ENCODE peak calls at places on chromosome 1, in ten cellular contexts. One of them, this sample, is unnamed.

GRCh38 chr1:5707566-5708178 is 284.6 kb downstream of the NPHP4 start:
- DNase-seq in NCI-H774: no peak
- DNase-seq in activated gamma-delta T cell treated with anti-CD3 and anti-CD28 coated beads, Interleukin-2, amount 50 U/mL, for 16 hours: no peak
- DNase-seq in stimulated activated CD8-positive, alpha-beta memory T cell treated with anti-CD3 and anti-CD28 coated beads, Interleukin-12 subunit alpha, Interleukin-12 subunit beta, amount 100 ng/mL, for 4 hours: no peak
- DNase-seq in cardiac fibroblast: no peak
- DNase-seq in fibroblast of the conjunctiva: no peak
- DNase-seq in Right ventricle myocardium superior: no peak
- DNase-seq in NCI-H1105: no peak
- DNase-seq in NCI-H1694 treated with DMSO at 0.1 percent for 48 hours: no peak
- DNase-seq in brain microvascular endothelial cell: no peak
- DNase-seq in this sample: no peak

GRCh38 chr1:30109853-30110252 is 613.5 kb downstream of the MATN1 start:
- DNase-seq in activated gamma-delta T cell treated with anti-CD3 and anti-CD28 coated beads, Interleukin-2, amount 50 U/mL, for 16 hours: no peak
- DNase-seq in brain microvascular endothelial cell: no peak
- DNase-seq in fibroblast of the conjunctiva: peak; percentile 30
- DNase-seq in stimulated activated CD8-positive, alpha-beta memory T cell treated with anti-CD3 and anti-CD28 coated beads, Interleukin-12 subunit alpha, Interleukin-12 subunit beta, amount 100 ng/mL, for 4 hours: no peak
- DNase-seq in cardiac fibroblast: peak; percentile 56
- DNase-seq in NCI-H774: no peak
- DNase-seq in Right ventricle myocardium superior: peak; percentile 47
- DNase-seq in NCI-H1105: no peak
- DNase-seq in NCI-H1694 treated with DMSO at 0.1 percent for 48 hours: no peak
- DNase-seq in this sample: no peak

GRCh38 chr1:46203738-46204405 is 738 bp downstream of the LURAP1 start:
- DNase-seq in cardiac fibroblast: no peak
- DNase-seq in activated gamma-delta T cell treated with anti-CD3 and anti-CD28 coated beads, Interleukin-2, amount 50 U/mL, for 16 hours: no peak
- DNase-seq in NCI-H774: no peak
- DNase-seq in NCI-H1105: no peak
- DNase-seq in stimulated activated CD8-positive, alpha-beta memory T cell treated with anti-CD3 and anti-CD28 coated beads, Interleukin-12 subunit alpha, Interleukin-12 subunit beta, amount 100 ng/mL, for 4 hours: no peak
- DNase-seq in brain microvascular endothelial cell: no peak
- DNase-seq in NCI-H1694 treated with DMSO at 0.1 percent for 48 hours: no peak
- DNase-seq in Right ventricle myocardium superior: no peak
- DNase-seq in fibroblast of the conjunctiva: no peak
- DNase-seq in this sample: no peak

GRCh38 chr1:209435654-209436566 is 147.6 kb upstream of the CAMK1G start:
- DNase-seq in stimulated activated CD8-positive, alpha-beta memory T cell treated with anti-CD3 and anti-CD28 coated beads, Interleukin-12 subunit alpha, Interleukin-12 subunit beta, amount 100 ng/mL, for 4 hours: no peak
- DNase-seq in NCI-H1694 treated with DMSO at 0.1 percent for 48 hours: peak; percentile 72
- DNase-seq in Right ventricle myocardium superior: peak; percentile 73
- DNase-seq in activated gamma-delta T cell treated with anti-CD3 and anti-CD28 coated beads, Interleukin-2, amount 50 U/mL, for 16 hours: no peak
- DNase-seq in NCI-H774: peak; percentile 56
- DNase-seq in fibroblast of the conjunctiva: peak; percentile 49
- DNase-seq in cardiac fibroblast: peak; percentile 80
- DNase-seq in brain microvascular endothelial cell: peak; percentile 87
- DNase-seq in NCI-H1105: peak; percentile 58
- DNase-seq in this sample: no peak

GRCh38 chr1:47572731-47573505 is 135.1 kb downstream of the FOXD2 start:
- DNase-seq in NCI-H1694 treated with DMSO at 0.1 percent for 48 hours: no peak
- DNase-seq in fibroblast of the conjunctiva: no peak
- DNase-seq in NCI-H1105: no peak
- DNase-seq in Right ventricle myocardium superior: no peak
- DNase-seq in activated gamma-delta T cell treated with anti-CD3 and anti-CD28 coated beads, Interleukin-2, amount 50 U/mL, for 16 hours: no peak
- DNase-seq in brain microvascular endothelial cell: no peak
- DNase-seq in cardiac fibroblast: no peak
- DNase-seq in stimulated activated CD8-positive, alpha-beta memory T cell treated with anti-CD3 and anti-CD28 coated beads, Interleukin-12 subunit alpha, Interleukin-12 subunit beta, amount 100 ng/mL, for 4 hours: no peak
- DNase-seq in NCI-H774: no peak
- DNase-seq in this sample: no peak

GRCh38 chr1:219988387-219988786 is 57.9 kb downstream of the EPRS1 start:
- DNase-seq in NCI-H1105: no peak
- DNase-seq in cardiac fibroblast: no peak
- DNase-seq in brain microvascular endothelial cell: no peak
- DNase-seq in NCI-H774: no peak
- DNase-seq in stimulated activated CD8-positive, alpha-beta memory T cell treated with anti-CD3 and anti-CD28 coated beads, Interleukin-12 subunit alpha, Interleukin-12 subunit beta, amount 100 ng/mL, for 4 hours: no peak
- DNase-seq in NCI-H1694 treated with DMSO at 0.1 percent for 48 hours: no peak
- DNase-seq in fibroblast of the conjunctiva: no peak
- DNase-seq in Right ventricle myocardium superior: no peak
- DNase-seq in activated gamma-delta T cell treated with anti-CD3 and anti-CD28 coated beads, Interleukin-2, amount 50 U/mL, for 16 hours: no peak
- DNase-seq in this sample: no peak

GRCh38 chr1:197688233-197688632 is 87.0 kb downstream of the DENND1B start:
- DNase-seq in NCI-H1694 treated with DMSO at 0.1 percent for 48 hours: no peak
- DNase-seq in NCI-H774: no peak
- DNase-seq in cardiac fibroblast: no peak
- DNase-seq in stimulated activated CD8-positive, alpha-beta memory T cell treated with anti-CD3 and anti-CD28 coated beads, Interleukin-12 subunit alpha, Interleukin-12 subunit beta, amount 100 ng/mL, for 4 hours: no peak
- DNase-seq in NCI-H1105: no peak
- DNase-seq in fibroblast of the conjunctiva: no peak
- DNase-seq in activated gamma-delta T cell treated with anti-CD3 and anti-CD28 coated beads, Interleukin-2, amount 50 U/mL, for 16 hours: no peak
- DNase-seq in Right ventricle myocardium superior: no peak
- DNase-seq in brain microvascular endothelial cell: no peak
- DNase-seq in this sample: no peak

GRCh38 chr1:6585081-6585722 is 5.4 kb downstream of the ZBTB48 start:
- DNase-seq in NCI-H774: no peak
- DNase-seq in stimulated activated CD8-positive, alpha-beta memory T cell treated with anti-CD3 and anti-CD28 coated beads, Interleukin-12 subunit alpha, Interleukin-12 subunit beta, amount 100 ng/mL, for 4 hours: no peak
- DNase-seq in cardiac fibroblast: no peak
- DNase-seq in brain microvascular endothelial cell: no peak
- DNase-seq in activated gamma-delta T cell treated with anti-CD3 and anti-CD28 coated beads, Interleukin-2, amount 50 U/mL, for 16 hours: no peak
- DNase-seq in NCI-H1105: no peak
- DNase-seq in NCI-H1694 treated with DMSO at 0.1 percent for 48 hours: no peak
- DNase-seq in fibroblast of the conjunctiva: no peak
- DNase-seq in Right ventricle myocardium superior: no peak
- DNase-seq in this sample: no peak

GRCh38 chr1:200029035-200029623 is 1.6 kb downstream of the NR5A2 start:
- DNase-seq in Right ventricle myocardium superior: no peak
- DNase-seq in activated gamma-delta T cell treated with anti-CD3 and anti-CD28 coated beads, Interleukin-2, amount 50 U/mL, for 16 hours: no peak
- DNase-seq in brain microvascular endothelial cell: no peak
- DNase-seq in cardiac fibroblast: peak; percentile 31
- DNase-seq in NCI-H1105: peak; percentile 54
- DNase-seq in fibroblast of the conjunctiva: no peak
- DNase-seq in NCI-H1694 treated with DMSO at 0.1 percent for 48 hours: peak; percentile 62
- DNase-seq in NCI-H774: peak; percentile 79
- DNase-seq in stimulated activated CD8-positive, alpha-beta memory T cell treated with anti-CD3 and anti-CD28 coated beads, Interleukin-12 subunit alpha, Interleukin-12 subunit beta, amount 100 ng/mL, for 4 hours: no peak
- DNase-seq in this sample: no peak

GRCh38 chr1:25524568-25525359 is 18.6 kb upstream of the LDLRAP1 start:
- DNase-seq in stimulated activated CD8-positive, alpha-beta memory T cell treated with anti-CD3 and anti-CD28 coated beads, Interleukin-12 subunit alpha, Interleukin-12 subunit beta, amount 100 ng/mL, for 4 hours: no peak
- DNase-seq in NCI-H1694 treated with DMSO at 0.1 percent for 48 hours: no peak
- DNase-seq in fibroblast of the conjunctiva: no peak
- DNase-seq in brain microvascular endothelial cell: no peak
- DNase-seq in NCI-H1105: no peak
- DNase-seq in cardiac fibroblast: no peak
- DNase-seq in Right ventricle myocardium superior: no peak
- DNase-seq in NCI-H774: no peak
- DNase-seq in activated gamma-delta T cell treated with anti-CD3 and anti-CD28 coated beads, Interleukin-2, amount 50 U/mL, for 16 hours: no peak
- DNase-seq in this sample: no peak

GRCh38 chr1:167130782-167131520 is 37.1 kb downstream of the STYXL2 start:
- DNase-seq in Right ventricle myocardium superior: no peak
- DNase-seq in fibroblast of the conjunctiva: no peak
- DNase-seq in cardiac fibroblast: no peak
- DNase-seq in activated gamma-delta T cell treated with anti-CD3 and anti-CD28 coated beads, Interleukin-2, amount 50 U/mL, for 16 hours: no peak
- DNase-seq in brain microvascular endothelial cell: no peak
- DNase-seq in NCI-H774: no peak
- DNase-seq in stimulated activated CD8-positive, alpha-beta memory T cell treated with anti-CD3 and anti-CD28 coated beads, Interleukin-12 subunit alpha, Interleukin-12 subunit beta, amount 100 ng/mL, for 4 hours: no peak
- DNase-seq in NCI-H1105: no peak
- DNase-seq in NCI-H1694 treated with DMSO at 0.1 percent for 48 hours: no peak
- DNase-seq in this sample: no peak

GRCh38 chr1:193700710-193701355 is 514.4 kb upstream of the B3GALT2 start:
- DNase-seq in activated gamma-delta T cell treated with anti-CD3 and anti-CD28 coated beads, Interleukin-2, amount 50 U/mL, for 16 hours: no peak
- DNase-seq in NCI-H774: no peak
- DNase-seq in NCI-H1694 treated with DMSO at 0.1 percent for 48 hours: no peak
- DNase-seq in brain microvascular endothelial cell: peak; percentile 65
- DNase-seq in Right ventricle myocardium superior: no peak
- DNase-seq in stimulated activated CD8-positive, alpha-beta memory T cell treated with anti-CD3 and anti-CD28 coated beads, Interleukin-12 subunit alpha, Interleukin-12 subunit beta, amount 100 ng/mL, for 4 hours: no peak
- DNase-seq in cardiac fibroblast: peak; percentile 28
- DNase-seq in fibroblast of the conjunctiva: no peak
- DNase-seq in NCI-H1105: no peak
- DNase-seq in this sample: no peak

GRCh38 chr1:79133703-79134258 is 127.3 kb upstream of the ADGRL4 start:
- DNase-seq in activated gamma-delta T cell treated with anti-CD3 and anti-CD28 coated beads, Interleukin-2, amount 50 U/mL, for 16 hours: no peak
- DNase-seq in NCI-H1105: no peak
- DNase-seq in cardiac fibroblast: no peak
- DNase-seq in fibroblast of the conjunctiva: no peak
- DNase-seq in brain microvascular endothelial cell: no peak
- DNase-seq in NCI-H1694 treated with DMSO at 0.1 percent for 48 hours: no peak
- DNase-seq in NCI-H774: no peak
- DNase-seq in stimulated activated CD8-positive, alpha-beta memory T cell treated with anti-CD3 and anti-CD28 coated beads, Interleukin-12 subunit alpha, Interleukin-12 subunit beta, amount 100 ng/mL, for 4 hours: no peak
- DNase-seq in Right ventricle myocardium superior: no peak
- DNase-seq in this sample: no peak